ENCODE peak calls at places on chromosomes 5 and 9, in six cellular contexts. T is amniotic stem cell, L is H54, H is DMS53, N is COR-L47, S is anterior cingulate cortex. Y is an unnamed sample.

GRCh38 chr9:70805953-70806352 is 315.5 kb downstream of the TRPM3 start:
- DNase-seq in T (no peak), L (no peak), H (no peak), N (no peak), S (no peak), Y (no peak)

GRCh38 chr5:156259618-156260017 is 67.3 kb upstream of the SGCD start:
- DNase-seq in T (no peak), L (no peak), H (peak), N (no peak), S (no peak), Y (no peak)

GRCh38 chr9:121278535-121279169 is 10.7 kb downstream of the GSN start:
- DNase-seq in T (peak), L (peak), H (peak), N (peak), S (no peak), Y (no peak)

GRCh38 chr9:105679406-105680022 is 14.8 kb upstream of the TMEM38B start:
- DNase-seq in T (no peak), L (no peak), H (peak), N (peak), S (no peak), Y (no peak)

GRCh38 chr9:70747335-70747734 is 332.9 kb upstream of the KLF9 start:
- DNase-seq in T (peak), L (no peak), H (no peak), N (no peak), S (no peak), Y (no peak)

GRCh38 chr9:77977210-77977611 is 54.4 kb downstream of the GNAQ start:
- DNase-seq in T (peak), L (peak), H (peak), N (no peak), S (peak), Y (peak)

GRCh38 chr5:37448941-37449340 is 69.8 kb downstream of the WDR70 start:
- DNase-seq in T (no peak), L (no peak), H (no peak), N (no peak), S (no peak), Y (no peak)

GRCh38 chr5:65803699-65804426 is 81.9 kb downstream of the NLN start:
- DNase-seq in T (no peak), L (no peak), H (no peak), N (no peak), S (no peak), Y (no peak)

GRCh38 chr5:125487231-125487630 is 740.8 kb upstream of the ZNF608 start:
- DNase-seq in T (no peak), L (no peak), H (no peak), N (no peak), S (no peak), Y (no peak)

GRCh38 chr9:128882677-128883590 is 1.0 kb downstream of the LRRC8A start:
- DNase-seq in T (no peak), L (no peak), H (peak), N (no peak), S (no peak), Y (no peak)

GRCh38 chr5:143601357-143601756 is 197.9 kb upstream of the NR3C1 start:
- DNase-seq in T (no peak), L (no peak), H (no peak), N (no peak), S (no peak), Y (no peak)

GRCh38 chr9:112750111-112750766 is at the start of gene SNX30:
- DNase-seq in T (peak), L (peak), H (peak), N (peak), S (peak), Y (peak)

GRCh38 chr9:132192728-132193127 is 30.9 kb downstream of the NTNG2 start:
- DNase-seq in T (no peak), L (no peak), H (no peak), N (no peak), S (peak), Y (no peak)

GRCh38 chr9:96116275-96117051 is 185.5 kb downstream of the HSD17B3 start:
- DNase-seq in T (no peak), L (no peak), H (no peak), N (no peak), S (peak), Y (peak)

GRCh38 chr9:114155967-114156294 is 594 bp downstream of the COL27A1 start:
- DNase-seq in T (no peak), L (no peak), H (no peak), N (no peak), S (no peak), Y (no peak)

GRCh38 chr5:119131530-119132313 is 60.8 kb downstream of the DMXL1 start:
- DNase-seq in T (no peak), L (no peak), H (no peak), N (no peak), S (no peak), Y (no peak)

GRCh38 chr9:104817437-104817836 is 53.5 kb downstream of the NIPSNAP3B start:
- DNase-seq in T (no peak), L (no peak), H (no peak), N (no peak), S (no peak), Y (no peak)

GRCh38 chr5:73899055-73899454 is 273.1 kb downstream of the ARHGEF28 start:
- DNase-seq in T (no peak), L (no peak), H (no peak), N (no peak), S (no peak), Y (no peak)

GRCh38 chr9:12722131-12722530 is 28.9 kb downstream of the TYRP1 start:
- DNase-seq in T (no peak), L (no peak), H (no peak), N (no peak), S (no peak), Y (no peak)

GRCh38 chr9:130325921-130326320 is 60.4 kb downstream of the HMCN2 start:
- DNase-seq in T (no peak), L (no peak), H (no peak), N (no peak), S (no peak), Y (no peak)

GRCh38 chr5:173746050-173746449 is 129.6 kb upstream of the BOD1 start:
- DNase-seq in T (no peak), L (no peak), H (peak), N (no peak), S (no peak), Y (no peak)

GRCh38 chr5:161023591-161023990 is 171.6 kb upstream of the ATP10B start:
- DNase-seq in T (no peak), L (no peak), H (no peak), N (no peak), S (no peak), Y (no peak)

GRCh38 chr5:144368556-144368955 is 197.9 kb downstream of the KCTD16 start:
- DNase-seq in T (no peak), L (no peak), H (peak), N (peak), S (no peak), Y (no peak)

GRCh38 chr5:148615644-148616283 is 38.6 kb downstream of the HTR4 start:
- DNase-seq in T (peak), L (no peak), H (peak), N (no peak), S (no peak), Y (no peak)

GRCh38 chr9:98057095-98057799 is 715 bp downstream of the NANS start:
- DNase-seq in T (no peak), L (no peak), H (peak), N (no peak), S (no peak), Y (no peak)

GRCh38 chr9:104860280-104860679 is 67.7 kb downstream of the ABCA1 start:
- DNase-seq in T (no peak), L (no peak), H (no peak), N (no peak), S (no peak), Y (no peak)

GRCh38 chr5:104913840-104914239 is 1351.3 kb upstream of the NUDT12 start:
- DNase-seq in T (no peak), L (no peak), H (no peak), N (peak), S (no peak), Y (no peak)

GRCh38 chr5:14937277-14937676 is 65.7 kb upstream of the ANKH start:
- DNase-seq in T (no peak), L (no peak), H (no peak), N (no peak), S (no peak), Y (no peak)

GRCh38 chr9:132241840-132242620 is 80.2 kb downstream of the NTNG2 start:
- DNase-seq in T (no peak), L (no peak), H (peak), N (peak), S (no peak), Y (no peak)

GRCh38 chr9:86940774-86941173 is 6.5 kb downstream of the GAS1 start:
- DNase-seq in T (no peak), L (no peak), H (no peak), N (no peak), S (no peak), Y (no peak)

GRCh38 chr5:166117062-166117743 is 2174.2 kb upstream of the WWC1 start:
- DNase-seq in T (no peak), L (no peak), H (no peak), N (no peak), S (no peak), Y (no peak)

GRCh38 chr9:121557581-121558422 is 58.2 kb upstream of the GGTA1 start:
- DNase-seq in T (peak), L (peak), H (no peak), N (no peak), S (no peak), Y (peak)

Y was measured in frontal cortex.